ENCODE peak calls at places on chromosomes 5 and 9, in nine cellular contexts. One of them, this sample, is unnamed.

GRCh38 chr9:99752710-99753109 is 69.0 kb upstream of the NR4A3 start:
- DNase-seq in psoas muscle: no peak
- DNase-seq in A549: no peak
- DNase-seq in NB4: no peak
- DNase-seq in colonic mucosa: no peak
- DNase-seq in fibroblast of mammary gland: peak
- DNase-seq in GM12865: no peak
- DNase-seq in pancreas: no peak
- DNase-seq in heart right ventricle: no peak
- DNase-seq in this sample: peak

GRCh38 chr5:10590226-10591047 is 26.6 kb downstream of the ANKRD33B start:
- DNase-seq in GM12865: no peak
- DNase-seq in NB4: no peak
- DNase-seq in A549: peak
- DNase-seq in colonic mucosa: no peak
- DNase-seq in fibroblast of mammary gland: peak
- DNase-seq in pancreas: no peak
- DNase-seq in heart right ventricle: no peak
- DNase-seq in psoas muscle: no peak
- DNase-seq in this sample: peak

GRCh38 chr9:135814421-135814820 is 92.9 kb downstream of the CAMSAP1 start:
- DNase-seq in GM12865: no peak
- DNase-seq in NB4: no peak
- DNase-seq in heart right ventricle: no peak
- DNase-seq in psoas muscle: no peak
- DNase-seq in A549: no peak
- DNase-seq in colonic mucosa: no peak
- DNase-seq in fibroblast of mammary gland: no peak
- DNase-seq in pancreas: no peak
- DNase-seq in this sample: no peak

GRCh38 chr5:41312478-41313060 is 99.2 kb upstream of the C6 start:
- DNase-seq in colonic mucosa: no peak
- DNase-seq in heart right ventricle: no peak
- DNase-seq in A549: no peak
- DNase-seq in NB4: no peak
- DNase-seq in psoas muscle: no peak
- DNase-seq in GM12865: no peak
- DNase-seq in fibroblast of mammary gland: no peak
- DNase-seq in pancreas: no peak
- DNase-seq in this sample: no peak

GRCh38 chr5:123717139-123717538 is 205.2 kb downstream of the CSNK1G3 start:
- DNase-seq in GM12865: no peak
- DNase-seq in pancreas: no peak
- DNase-seq in fibroblast of mammary gland: peak
- DNase-seq in A549: no peak
- DNase-seq in psoas muscle: no peak
- DNase-seq in colonic mucosa: no peak
- DNase-seq in NB4: no peak
- DNase-seq in heart right ventricle: no peak
- DNase-seq in this sample: peak

GRCh38 chr5:18772475-18772874 is 1138.2 kb downstream of the TAF11L14 start:
- DNase-seq in fibroblast of mammary gland: no peak
- DNase-seq in psoas muscle: no peak
- DNase-seq in GM12865: no peak
- DNase-seq in heart right ventricle: no peak
- DNase-seq in NB4: peak
- DNase-seq in pancreas: peak
- DNase-seq in A549: peak
- DNase-seq in colonic mucosa: no peak
- DNase-seq in this sample: no peak

GRCh38 chr5:149635394-149635793 is 54.1 kb downstream of the ARHGEF37 start:
- DNase-seq in NB4: no peak
- DNase-seq in pancreas: no peak
- DNase-seq in heart right ventricle: no peak
- DNase-seq in fibroblast of mammary gland: peak
- DNase-seq in colonic mucosa: no peak
- DNase-seq in psoas muscle: no peak
- DNase-seq in GM12865: no peak
- DNase-seq in A549: no peak
- DNase-seq in this sample: no peak

GRCh38 chr9:4293293-4293931 is 6.5 kb downstream of the GLIS3 start:
- DNase-seq in pancreas: no peak
- DNase-seq in heart right ventricle: no peak
- DNase-seq in NB4: no peak
- DNase-seq in A549: peak
- DNase-seq in colonic mucosa: no peak
- DNase-seq in GM12865: no peak
- DNase-seq in fibroblast of mammary gland: peak
- DNase-seq in psoas muscle: no peak
- DNase-seq in this sample: peak

GRCh38 chr5:95660060-95660459 is 13.5 kb downstream of the RFESD start:
- DNase-seq in A549: no peak
- DNase-seq in colonic mucosa: no peak
- DNase-seq in heart right ventricle: no peak
- DNase-seq in pancreas: no peak
- DNase-seq in psoas muscle: no peak
- DNase-seq in NB4: no peak
- DNase-seq in fibroblast of mammary gland: no peak
- DNase-seq in GM12865: no peak
- DNase-seq in this sample: no peak

GRCh38 chr9:122213589-122214413 is 15.0 kb downstream of the LHX6 start:
- DNase-seq in colonic mucosa: peak
- DNase-seq in NB4: peak
- DNase-seq in fibroblast of mammary gland: no peak
- DNase-seq in pancreas: no peak
- DNase-seq in GM12865: peak
- DNase-seq in psoas muscle: no peak
- DNase-seq in A549: peak
- DNase-seq in heart right ventricle: no peak
- DNase-seq in this sample: peak
- H3K4me3 ChIP-seq in colonic mucosa: peak
- H3K4me3 ChIP-seq in NB4: peak
- H3K4me3 ChIP-seq in fibroblast of mammary gland: peak
- H3K4me3 ChIP-seq in pancreas: peak
- H3K4me3 ChIP-seq in GM12865: no peak
- H3K4me3 ChIP-seq in psoas muscle: peak
- H3K4me3 ChIP-seq in A549: peak
- H3K4me3 ChIP-seq in heart right ventricle: peak
- H3K4me3 ChIP-seq in this sample: peak

GRCh38 chr9:77605449-77606220 is 42.5 kb downstream of the GNA14 start:
- DNase-seq in psoas muscle: no peak
- DNase-seq in A549: no peak
- DNase-seq in NB4: no peak
- DNase-seq in colonic mucosa: no peak
- DNase-seq in heart right ventricle: no peak
- DNase-seq in GM12865: no peak
- DNase-seq in fibroblast of mammary gland: no peak
- DNase-seq in pancreas: no peak
- DNase-seq in this sample: peak
- H3K4me3 ChIP-seq in psoas muscle: no peak
- H3K4me3 ChIP-seq in A549: no peak
- H3K4me3 ChIP-seq in NB4: no peak
- H3K4me3 ChIP-seq in colonic mucosa: no peak
- H3K4me3 ChIP-seq in heart right ventricle: no peak
- H3K4me3 ChIP-seq in GM12865: no peak
- H3K4me3 ChIP-seq in fibroblast of mammary gland: no peak
- H3K4me3 ChIP-seq in pancreas: no peak
- H3K4me3 ChIP-seq in this sample: no peak

GRCh38 chr9:36765077-36765390 is 192.3 kb downstream of the MELK start:
- DNase-seq in GM12865: no peak
- DNase-seq in colonic mucosa: no peak
- DNase-seq in psoas muscle: no peak
- DNase-seq in pancreas: no peak
- DNase-seq in fibroblast of mammary gland: no peak
- DNase-seq in heart right ventricle: no peak
- DNase-seq in NB4: no peak
- DNase-seq in A549: peak
- DNase-seq in this sample: no peak
- H3K4me3 ChIP-seq in GM12865: no peak
- H3K4me3 ChIP-seq in colonic mucosa: no peak
- H3K4me3 ChIP-seq in psoas muscle: no peak
- H3K4me3 ChIP-seq in pancreas: no peak
- H3K4me3 ChIP-seq in fibroblast of mammary gland: no peak
- H3K4me3 ChIP-seq in heart right ventricle: no peak
- H3K4me3 ChIP-seq in NB4: no peak
- H3K4me3 ChIP-seq in A549: peak
- H3K4me3 ChIP-seq in this sample: no peak

DNA sequence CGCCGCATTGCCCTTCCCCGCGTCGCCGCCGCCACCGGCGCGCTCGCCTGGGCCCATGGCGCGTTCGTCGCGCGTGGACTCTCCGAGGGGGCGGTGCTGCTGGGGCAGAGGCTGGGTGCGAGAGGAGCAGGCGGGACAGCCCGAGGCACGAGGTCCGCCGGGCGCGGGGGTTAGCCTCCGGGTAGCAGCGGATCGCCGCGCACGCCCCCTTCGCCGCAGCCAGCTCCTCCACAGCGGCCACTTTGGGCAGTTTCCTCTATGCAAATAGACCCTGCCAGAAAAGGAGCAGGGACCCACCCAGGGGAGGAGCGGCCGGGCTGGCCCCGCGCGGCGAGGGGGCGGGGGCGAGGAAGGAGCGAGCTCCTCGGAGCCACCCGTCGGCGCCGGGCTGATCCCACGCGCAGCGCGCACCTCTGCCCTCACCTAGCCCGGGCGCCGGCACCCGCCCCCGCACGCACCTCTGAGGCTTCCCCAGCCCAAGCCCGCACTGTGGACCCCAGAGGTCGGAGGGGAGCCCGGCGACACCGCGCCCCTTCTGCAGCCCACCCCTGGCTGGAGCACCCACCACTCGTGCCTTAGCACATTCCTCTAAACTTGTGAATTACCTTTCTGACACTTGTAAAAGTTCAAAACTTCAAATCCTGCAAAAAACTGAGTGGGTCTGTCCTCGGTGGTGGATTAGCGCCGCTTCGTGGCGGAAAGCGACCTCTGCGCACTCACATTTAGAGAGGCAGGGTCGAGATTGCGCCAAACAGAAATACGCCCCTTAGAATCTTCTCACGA is at the start of gene COL23A1:
- DNase-seq in pancreas: no peak
- DNase-seq in NB4: peak
- DNase-seq in heart right ventricle: peak
- DNase-seq in psoas muscle: peak
- DNase-seq in GM12865: peak
- DNase-seq in fibroblast of mammary gland: peak
- DNase-seq in colonic mucosa: peak
- DNase-seq in A549: no peak
- DNase-seq in this sample: peak
- H3K4me3 ChIP-seq in pancreas: no peak
- H3K4me3 ChIP-seq in NB4: peak
- H3K4me3 ChIP-seq in heart right ventricle: peak
- H3K4me3 ChIP-seq in psoas muscle: peak
- H3K4me3 ChIP-seq in GM12865: no peak
- H3K4me3 ChIP-seq in fibroblast of mammary gland: no peak
- H3K4me3 ChIP-seq in colonic mucosa: peak
- H3K4me3 ChIP-seq in A549: peak
- H3K4me3 ChIP-seq in this sample: peak

GRCh38 chr9:73176450-73176875 is 24.8 kb downstream of the ANXA1 start:
- DNase-seq in NB4: no peak
- DNase-seq in psoas muscle: no peak
- DNase-seq in fibroblast of mammary gland: peak
- DNase-seq in colonic mucosa: no peak
- DNase-seq in heart right ventricle: no peak
- DNase-seq in pancreas: no peak
- DNase-seq in GM12865: no peak
- DNase-seq in A549: peak
- DNase-seq in this sample: no peak

GRCh38 chr9:73173526-73174411 is 22.1 kb downstream of the ANXA1 start:
- DNase-seq in GM12865: no peak
- DNase-seq in fibroblast of mammary gland: no peak
- DNase-seq in heart right ventricle: no peak
- DNase-seq in pancreas: no peak
- DNase-seq in A549: no peak
- DNase-seq in NB4: no peak
- DNase-seq in colonic mucosa: no peak
- DNase-seq in psoas muscle: no peak
- DNase-seq in this sample: no peak

GRCh38 chr9:73180373-73180772 is 28.7 kb downstream of the ANXA1 start:
- DNase-seq in A549: no peak
- DNase-seq in fibroblast of mammary gland: peak
- DNase-seq in GM12865: no peak
- DNase-seq in NB4: peak
- DNase-seq in heart right ventricle: no peak
- DNase-seq in colonic mucosa: no peak
- DNase-seq in pancreas: no peak
- DNase-seq in psoas muscle: no peak
- DNase-seq in this sample: peak

GRCh38 chr9:73179594-73179993 is 27.9 kb downstream of the ANXA1 start:
- DNase-seq in NB4: no peak
- DNase-seq in psoas muscle: no peak
- DNase-seq in fibroblast of mammary gland: peak
- DNase-seq in colonic mucosa: no peak
- DNase-seq in pancreas: no peak
- DNase-seq in GM12865: no peak
- DNase-seq in A549: no peak
- DNase-seq in heart right ventricle: no peak
- DNase-seq in this sample: peak

DNA sequence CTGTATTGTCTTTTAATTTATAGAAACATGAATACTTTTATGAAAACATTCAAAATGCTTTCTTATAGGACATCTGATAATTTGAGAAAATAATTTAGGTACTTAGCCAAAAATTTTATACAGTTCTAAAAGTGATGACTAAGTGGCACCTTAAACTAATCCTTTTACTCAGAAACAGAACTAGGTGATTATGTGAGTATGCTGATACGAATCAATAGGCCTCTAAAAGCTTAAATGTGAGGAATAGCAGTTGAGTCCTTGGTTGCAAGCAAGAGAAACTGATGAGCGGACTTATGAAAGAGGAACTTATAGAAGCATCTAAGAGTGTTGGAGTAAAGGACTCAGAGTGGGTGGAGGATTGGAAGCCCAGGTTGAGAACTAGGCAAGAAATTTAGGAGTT is 26.4 kb downstream of the ANXA1 start:
- DNase-seq in GM12865: no peak
- DNase-seq in colonic mucosa: no peak
- DNase-seq in A549: no peak
- DNase-seq in heart right ventricle: no peak
- DNase-seq in psoas muscle: no peak
- DNase-seq in NB4: no peak
- DNase-seq in pancreas: no peak
- DNase-seq in fibroblast of mammary gland: no peak
- DNase-seq in this sample: no peak
- H3K4me3 ChIP-seq in GM12865: no peak
- H3K4me3 ChIP-seq in colonic mucosa: no peak
- H3K4me3 ChIP-seq in A549: no peak
- H3K4me3 ChIP-seq in heart right ventricle: no peak
- H3K4me3 ChIP-seq in psoas muscle: no peak
- H3K4me3 ChIP-seq in NB4: no peak
- H3K4me3 ChIP-seq in pancreas: no peak
- H3K4me3 ChIP-seq in fibroblast of mammary gland: no peak
- H3K4me3 ChIP-seq in this sample: no peak

DNA sequence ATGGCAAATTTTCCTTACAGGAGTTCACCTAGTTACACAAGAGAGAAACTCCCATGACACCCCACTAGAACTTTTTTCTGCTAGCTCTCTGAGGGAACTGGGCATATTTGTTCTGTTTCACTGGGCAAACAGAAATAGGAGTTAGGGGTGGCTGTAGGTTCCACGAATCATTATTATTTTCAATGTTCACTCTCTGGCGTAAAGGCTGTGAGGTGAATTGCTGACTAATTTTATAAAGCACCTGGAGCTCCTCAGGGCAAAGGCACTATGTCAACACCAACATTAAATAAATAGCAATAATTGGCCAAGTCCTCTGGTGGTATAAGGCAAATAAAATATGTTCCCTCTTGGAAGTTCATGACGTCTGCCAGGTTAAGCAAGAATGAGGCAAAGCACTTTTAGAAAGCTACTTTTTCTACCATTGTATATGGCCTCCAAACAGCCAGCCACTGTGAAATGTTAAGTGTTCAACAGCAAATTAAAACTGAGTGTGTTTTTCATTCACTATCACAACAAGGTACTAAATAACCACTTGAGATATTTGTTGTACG is 344.6 kb downstream of the PDE4D start:
- DNase-seq in heart right ventricle: no peak
- DNase-seq in pancreas: peak
- DNase-seq in psoas muscle: no peak
- DNase-seq in NB4: no peak
- DNase-seq in A549: peak
- DNase-seq in GM12865: no peak
- DNase-seq in fibroblast of mammary gland: no peak
- DNase-seq in colonic mucosa: no peak
- DNase-seq in this sample: no peak
- H3K4me3 ChIP-seq in heart right ventricle: no peak
- H3K4me3 ChIP-seq in pancreas: no peak
- H3K4me3 ChIP-seq in psoas muscle: no peak
- H3K4me3 ChIP-seq in NB4: no peak
- H3K4me3 ChIP-seq in A549: no peak
- H3K4me3 ChIP-seq in GM12865: no peak
- H3K4me3 ChIP-seq in fibroblast of mammary gland: no peak
- H3K4me3 ChIP-seq in colonic mucosa: no peak
- H3K4me3 ChIP-seq in this sample: no peak